ENCODE peak calls at places on chromosome 2, in seven cellular contexts. One of them, this sample, is unnamed.

GRCh38 chr2:38722271-38723115 is 28.7 kb downstream of the SRSF7 start:
- DNase-seq in SK-N-SH: no peak
- DNase-seq in Panc1: no peak
- DNase-seq in HCT116: no peak
- DNase-seq in K562: no peak
- DNase-seq in GM23338: no peak
- DNase-seq in GM12878: no peak
- DNase-seq in this sample: no peak

GRCh38 chr2:230220347-230220969 is 674 bp upstream of the SP110 start:
- DNase-seq in Panc1: no peak
- DNase-seq in HCT116: no peak
- DNase-seq in SK-N-SH: no peak
- DNase-seq in K562: peak
- DNase-seq in GM23338: no peak
- DNase-seq in GM12878: no peak
- DNase-seq in this sample: no peak

GRCh38 chr2:226308981-226309380 is 490.6 kb downstream of the IRS1 start:
- DNase-seq in GM12878: no peak
- DNase-seq in K562: no peak
- DNase-seq in Panc1: no peak
- DNase-seq in SK-N-SH: no peak
- DNase-seq in GM23338: no peak
- DNase-seq in HCT116: no peak
- DNase-seq in this sample: no peak

GRCh38 chr2:239666855-239667376 is 266.1 kb upstream of the HDAC4 start:
- DNase-seq in GM23338: no peak
- DNase-seq in SK-N-SH: peak
- DNase-seq in GM12878: no peak
- DNase-seq in HCT116: no peak
- DNase-seq in Panc1: no peak
- DNase-seq in K562: no peak
- DNase-seq in this sample: no peak

GRCh38 chr2:235605306-235605998 is 111.6 kb downstream of the AGAP1 start:
- DNase-seq in K562: peak
- DNase-seq in GM12878: no peak
- DNase-seq in Panc1: no peak
- DNase-seq in HCT116: no peak
- DNase-seq in GM23338: peak
- DNase-seq in SK-N-SH: peak
- DNase-seq in this sample: no peak

GRCh38 chr2:54977149-54977548 is 73.1 kb downstream of the RTN4 start:
- DNase-seq in Panc1: no peak
- DNase-seq in GM23338: no peak
- DNase-seq in SK-N-SH: no peak
- DNase-seq in K562: no peak
- DNase-seq in HCT116: no peak
- DNase-seq in GM12878: peak
- DNase-seq in this sample: no peak

GRCh38 chr2:45652090-45653050 is 895 bp downstream of the PRKCE start:
- DNase-seq in GM23338: peak
- DNase-seq in SK-N-SH: peak
- DNase-seq in Panc1: no peak
- DNase-seq in GM12878: no peak
- DNase-seq in HCT116: no peak
- DNase-seq in K562: no peak
- DNase-seq in this sample: no peak

GRCh38 chr2:55837073-55837472 is 86.5 kb downstream of the EFEMP1 start:
- DNase-seq in Panc1: no peak
- DNase-seq in GM23338: peak
- DNase-seq in K562: peak
- DNase-seq in SK-N-SH: no peak
- DNase-seq in HCT116: no peak
- DNase-seq in GM12878: no peak
- DNase-seq in this sample: no peak

GRCh38 chr2:111983478-111984212 is 71.4 kb upstream of the TMEM87B start:
- DNase-seq in K562: no peak
- DNase-seq in GM12878: no peak
- DNase-seq in GM23338: no peak
- DNase-seq in SK-N-SH: no peak
- DNase-seq in Panc1: no peak
- DNase-seq in HCT116: no peak
- DNase-seq in this sample: no peak

GRCh38 chr2:15713475-15713874 is 121.8 kb downstream of the DDX1 start:
- DNase-seq in K562: no peak
- DNase-seq in HCT116: no peak
- DNase-seq in GM12878: no peak
- DNase-seq in Panc1: no peak
- DNase-seq in SK-N-SH: no peak
- DNase-seq in GM23338: no peak
- DNase-seq in this sample: no peak

GRCh38 chr2:37377187-37377532 is 32.7 kb downstream of the QPCT start:
- DNase-seq in K562: no peak
- DNase-seq in HCT116: no peak
- DNase-seq in SK-N-SH: no peak
- DNase-seq in GM23338: no peak
- DNase-seq in Panc1: no peak
- DNase-seq in GM12878: peak
- DNase-seq in this sample: no peak

GRCh38 chr2:37375721-37376399 is 31.4 kb downstream of the QPCT start:
- DNase-seq in GM12878: no peak
- DNase-seq in HCT116: no peak
- DNase-seq in Panc1: no peak
- DNase-seq in GM23338: no peak
- DNase-seq in K562: no peak
- DNase-seq in SK-N-SH: no peak
- DNase-seq in this sample: no peak

GRCh38 chr2:37379881-37380296 is 35.5 kb downstream of the QPCT start:
- DNase-seq in GM23338: no peak
- DNase-seq in SK-N-SH: no peak
- DNase-seq in GM12878: no peak
- DNase-seq in Panc1: no peak
- DNase-seq in HCT116: no peak
- DNase-seq in K562: peak
- DNase-seq in this sample: no peak

GRCh38 chr2:37376421-37377186 is 32.2 kb downstream of the QPCT start:
- DNase-seq in SK-N-SH: no peak
- DNase-seq in GM23338: no peak
- DNase-seq in HCT116: peak
- DNase-seq in GM12878: peak
- DNase-seq in K562: no peak
- DNase-seq in Panc1: no peak
- DNase-seq in this sample: no peak

DNA sequence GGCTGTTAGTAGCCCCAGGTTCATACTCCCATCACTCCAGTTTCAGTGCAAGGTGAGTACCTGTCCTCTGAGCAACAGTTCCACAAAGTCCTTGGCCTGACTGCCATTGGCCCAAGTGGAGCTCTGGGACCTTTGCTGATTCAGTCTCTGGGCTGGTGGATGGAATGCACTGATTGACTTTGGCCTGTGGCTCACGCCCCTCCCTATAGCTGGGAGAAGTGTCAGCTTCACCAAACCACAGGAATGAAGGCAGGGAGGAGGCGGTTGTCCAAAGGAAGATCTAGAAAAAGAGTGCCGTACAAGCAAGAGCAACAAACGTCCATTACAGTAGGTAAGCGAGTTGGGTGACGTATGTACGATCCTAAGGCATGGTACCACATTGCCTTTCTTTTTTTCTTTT is 34.0 kb downstream of the QPCT start:
- DNase-seq in HCT116: peak
- DNase-seq in GM23338: no peak
- DNase-seq in SK-N-SH: no peak
- DNase-seq in Panc1: no peak
- DNase-seq in GM12878: no peak
- DNase-seq in K562: no peak
- DNase-seq in this sample: no peak
- TF ChIP-seq REST in HCT116: no peak
- TF ChIP-seq REST in GM23338: no peak
- TF ChIP-seq REST in SK-N-SH: no peak
- TF ChIP-seq REST in Panc1: no peak
- TF ChIP-seq REST in GM12878: no peak
- TF ChIP-seq REST in K562: no peak
- TF ChIP-seq REST in this sample: no peak

GRCh38 chr2:3584076-3584475 is 9.0 kb downstream of the RPS7 start:
- DNase-seq in HCT116: no peak
- DNase-seq in SK-N-SH: peak
- DNase-seq in GM12878: no peak
- DNase-seq in GM23338: no peak
- DNase-seq in K562: peak
- DNase-seq in Panc1: no peak
- DNase-seq in this sample: no peak
- TF ChIP-seq POLR2AphosphoS5 in HCT116: no peak
- TF ChIP-seq POLR2AphosphoS5 in SK-N-SH: no peak
- TF ChIP-seq POLR2AphosphoS5 in GM12878: peak
- TF ChIP-seq POLR2AphosphoS5 in GM23338: no peak
- TF ChIP-seq POLR2AphosphoS5 in K562: peak
- TF ChIP-seq POLR2AphosphoS5 in Panc1: no peak
- TF ChIP-seq POLR2AphosphoS5 in this sample: no peak

GRCh38 chr2:42856891-42857632 is 64.7 kb upstream of the HAAO start:
- DNase-seq in HCT116: no peak
- DNase-seq in K562: no peak
- DNase-seq in GM12878: no peak
- DNase-seq in SK-N-SH: peak
- DNase-seq in GM23338: no peak
- DNase-seq in Panc1: no peak
- DNase-seq in this sample: no peak

GRCh38 chr2:42858140-42859005 is 66.0 kb upstream of the HAAO start:
- DNase-seq in HCT116: no peak
- DNase-seq in GM12878: no peak
- DNase-seq in Panc1: no peak
- DNase-seq in K562: no peak
- DNase-seq in GM23338: no peak
- DNase-seq in SK-N-SH: no peak
- DNase-seq in this sample: no peak

GRCh38 chr2:42860518-42861094 is 68.2 kb upstream of the HAAO start:
- DNase-seq in GM12878: no peak
- DNase-seq in HCT116: no peak
- DNase-seq in SK-N-SH: no peak
- DNase-seq in GM23338: no peak
- DNase-seq in Panc1: no peak
- DNase-seq in K562: no peak
- DNase-seq in this sample: no peak

GRCh38 chr2:42859801-42860200 is 67.4 kb upstream of the HAAO start:
- DNase-seq in HCT116: no peak
- DNase-seq in SK-N-SH: no peak
- DNase-seq in GM12878: no peak
- DNase-seq in K562: no peak
- DNase-seq in GM23338: no peak
- DNase-seq in Panc1: no peak
- DNase-seq in this sample: no peak

DNA sequence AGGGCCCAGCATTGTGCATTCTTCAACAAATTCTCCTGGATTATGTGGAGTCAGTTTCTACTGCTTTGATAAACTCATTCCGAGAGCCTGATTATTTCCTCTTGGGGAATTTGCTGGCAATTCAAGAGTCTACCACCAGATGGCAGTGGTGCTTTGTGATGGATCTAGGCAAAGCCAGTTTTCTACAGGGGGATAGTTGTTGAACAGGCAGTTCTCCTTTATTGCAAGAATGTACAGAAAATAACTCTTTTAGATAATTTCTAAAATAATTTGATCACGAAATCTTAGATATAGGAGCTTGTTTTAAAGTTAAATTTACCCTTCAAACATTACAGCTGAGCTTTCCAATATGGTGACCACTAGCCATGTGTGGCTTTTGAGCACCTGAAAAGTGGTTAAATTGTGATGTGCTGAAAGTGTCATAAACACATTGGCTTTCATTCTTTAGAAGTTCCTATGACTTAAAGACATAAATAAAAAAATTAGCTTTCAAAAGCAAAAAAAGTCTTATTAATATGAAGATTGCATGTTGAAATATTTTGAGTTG is 66.7 kb upstream of the HAAO start:
- DNase-seq in GM23338: peak
- DNase-seq in GM12878: peak
- DNase-seq in K562: peak
- DNase-seq in SK-N-SH: peak
- DNase-seq in Panc1: peak
- DNase-seq in HCT116: peak
- DNase-seq in this sample: peak
- TF ChIP-seq REST in GM23338: no peak
- TF ChIP-seq REST in GM12878: no peak
- TF ChIP-seq REST in K562: no peak
- TF ChIP-seq REST in SK-N-SH: no peak
- TF ChIP-seq REST in Panc1: no peak
- TF ChIP-seq REST in HCT116: no peak
- TF ChIP-seq REST in this sample: no peak

GRCh38 chr2:1987379-1987778 is 243.1 kb upstream of the PXDN start:
- DNase-seq in SK-N-SH: no peak
- DNase-seq in GM23338: no peak
- DNase-seq in Panc1: no peak
- DNase-seq in HCT116: no peak
- DNase-seq in GM12878: no peak
- DNase-seq in K562: no peak
- DNase-seq in this sample: no peak

GRCh38 chr2:1986166-1986565 is 241.9 kb upstream of the PXDN start:
- DNase-seq in GM12878: no peak
- DNase-seq in K562: no peak
- DNase-seq in Panc1: no peak
- DNase-seq in GM23338: no peak
- DNase-seq in HCT116: no peak
- DNase-seq in SK-N-SH: no peak
- DNase-seq in this sample: no peak

GRCh38 chr2:1986598-1986997 is 242.3 kb upstream of the PXDN start:
- DNase-seq in K562: no peak
- DNase-seq in GM23338: no peak
- DNase-seq in Panc1: no peak
- DNase-seq in GM12878: no peak
- DNase-seq in HCT116: no peak
- DNase-seq in SK-N-SH: no peak
- DNase-seq in this sample: no peak

GRCh38 chr2:1988049-1988448 is 243.7 kb upstream of the PXDN start:
- DNase-seq in Panc1: no peak
- DNase-seq in GM12878: no peak
- DNase-seq in K562: no peak
- DNase-seq in HCT116: no peak
- DNase-seq in SK-N-SH: no peak
- DNase-seq in GM23338: no peak
- DNase-seq in this sample: no peak

GRCh38 chr2:1985571-1985970 is 241.3 kb upstream of the PXDN start:
- DNase-seq in HCT116: no peak
- DNase-seq in GM12878: no peak
- DNase-seq in SK-N-SH: no peak
- DNase-seq in Panc1: no peak
- DNase-seq in GM23338: no peak
- DNase-seq in K562: no peak
- DNase-seq in this sample: no peak
- TF ChIP-seq POLR2AphosphoS5 in HCT116: no peak
- TF ChIP-seq POLR2AphosphoS5 in GM12878: no peak
- TF ChIP-seq POLR2AphosphoS5 in SK-N-SH: no peak
- TF ChIP-seq POLR2AphosphoS5 in Panc1: no peak
- TF ChIP-seq POLR2AphosphoS5 in GM23338: no peak
- TF ChIP-seq POLR2AphosphoS5 in K562: no peak
- TF ChIP-seq POLR2AphosphoS5 in this sample: no peak

DNA sequence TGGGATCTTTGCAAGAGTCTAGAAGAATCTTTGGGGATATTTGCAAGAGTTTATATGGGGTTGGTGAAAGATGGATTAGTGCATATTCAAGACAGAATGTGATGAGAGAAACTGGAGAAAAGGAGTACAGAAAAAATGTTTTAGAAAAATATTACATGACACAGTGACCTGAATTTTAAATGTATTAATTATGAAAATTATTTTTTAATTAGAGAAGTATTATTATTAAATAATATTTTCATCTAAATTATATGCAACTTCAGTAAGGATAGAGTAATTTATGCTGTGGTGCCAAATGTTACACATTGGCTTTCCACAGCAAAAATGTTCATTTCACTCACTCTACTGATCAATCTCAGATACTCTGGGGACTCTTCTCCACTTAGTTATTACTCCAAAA is 1442.8 kb upstream of the SLC39A10 start:
- DNase-seq in K562: no peak
- DNase-seq in Panc1: no peak
- DNase-seq in GM12878: no peak
- DNase-seq in HCT116: no peak
- DNase-seq in GM23338: no peak
- DNase-seq in SK-N-SH: no peak
- DNase-seq in this sample: no peak
- TF ChIP-seq REST in K562: no peak
- TF ChIP-seq REST in Panc1: no peak
- TF ChIP-seq REST in GM12878: no peak
- TF ChIP-seq REST in HCT116: no peak
- TF ChIP-seq REST in GM23338: no peak
- TF ChIP-seq REST in SK-N-SH: no peak
- TF ChIP-seq REST in this sample: no peak